ENCODE peak calls at places on chromosomes 4 and X, in ten cellular contexts. Z is Panc1, P is HCT116, Q is GM23338, W is SK-N-SH, G is breast epithelium, X is HL-60, S is stomach, E is sigmoid colon, A is GM12878. Y is an unnamed sample.

GRCh38 chr4:110787109-110787508 is 164.2 kb upstream of the PITX2 start:
- DNase-seq in Z (no peak), P (no peak), Q (no peak), W (no peak), G (no peak), X (no peak), S (no peak), E (no peak), A (no peak), Y (no peak)

GRCh38 chr4:84892950-84893349 is 73.5 kb downstream of the WDFY3 start:
- DNase-seq in Z (no peak), P (no peak), Q (peak; percentile 29), W (no peak), G (no peak), X (no peak), S (no peak), E (no peak), A (no peak), Y (no peak)

GRCh38 chr4:137370206-137370633 is 162.1 kb downstream of the PCDH18 start:
- DNase-seq in Z (no peak), P (no peak), Q (no peak), W (no peak), G (no peak), X (no peak), S (no peak), E (no peak), A (no peak), Y (no peak)

GRCh38 chr4:142405021-142405991 is 440.8 kb downstream of the INPP4B start:
- DNase-seq in Z (no peak), P (no peak), Q (peak; percentile 19), W (no peak), G (no peak), X (peak; percentile 85), S (peak; percentile 38), E (peak; percentile 72), A (peak; percentile 57), Y (no peak)

GRCh38 chr4:114386637-114387233 is 211.9 kb upstream of the UGT8 start:
- DNase-seq in Z (no peak), P (peak; percentile 38), Q (peak; percentile 46), W (peak; percentile 24), G (no peak), X (no peak), S (no peak), E (no peak), A (peak; percentile 5), Y (no peak)

GRCh38 chrX:2875136-2875481 is 46.4 kb downstream of the GYG2 start:
- DNase-seq in Z (no peak), P (no peak), Q (no peak), W (no peak), G (no peak), X (no peak), S (no peak), E (no peak), A (no peak), Y (no peak)

GRCh38 chr4:119136541-119136940 is 909 bp downstream of the MYOZ2 start:
- DNase-seq in Z (no peak), P (no peak), Q (peak; percentile 21), W (no peak), G (no peak), X (no peak), S (no peak), E (no peak), A (no peak), Y (no peak)

GRCh38 chr4:73103799-73104503 is 34.4 kb upstream of the COX18 start:
- DNase-seq in Z (no peak), P (no peak), Q (no peak), W (no peak), G (no peak), X (no peak), S (no peak), E (no peak), A (no peak), Y (no peak)

GRCh38 chr4:123869517-123870282 is 473.1 kb downstream of the SPRY1 start:
- DNase-seq in Z (no peak), P (no peak), Q (no peak), W (no peak), G (no peak), X (no peak), S (no peak), E (peak; percentile 69), A (no peak), Y (no peak)

GRCh38 chrX:105017641-105018040 is 202.9 kb downstream of the TEX13A start:
- DNase-seq in Z (no peak), P (no peak), Q (no peak), W (no peak), G (no peak), X (no peak), S (no peak), E (no peak), A (no peak), Y (no peak)

GRCh38 chrX:153307546-153308175 is 13.9 kb downstream of the PNMA6F start:
- DNase-seq in Z (no peak), P (no peak), Q (no peak), W (no peak), G (no peak), X (peak; percentile 22), S (no peak), E (no peak), A (no peak), Y (no peak)

GRCh38 chr4:188714488-188714887 is 575.2 kb downstream of the TRIML1 start:
- DNase-seq in Z (no peak), P (no peak), Q (no peak), W (no peak), G (no peak), X (no peak), S (no peak), E (no peak), A (no peak), Y (no peak)

GRCh38 chr4:21002976-21003375 is 302.7 kb downstream of the PACRGL start:
- DNase-seq in Z (no peak), P (no peak), Q (no peak), W (no peak), G (no peak), X (no peak), S (no peak), E (no peak), A (no peak), Y (no peak)

GRCh38 chrX:139862208-139862607 is 70.6 kb downstream of the ATP11C start:
- DNase-seq in Z (no peak), P (no peak), Q (no peak), W (no peak), G (no peak), X (no peak), S (no peak), E (no peak), A (no peak), Y (no peak)

DNA sequence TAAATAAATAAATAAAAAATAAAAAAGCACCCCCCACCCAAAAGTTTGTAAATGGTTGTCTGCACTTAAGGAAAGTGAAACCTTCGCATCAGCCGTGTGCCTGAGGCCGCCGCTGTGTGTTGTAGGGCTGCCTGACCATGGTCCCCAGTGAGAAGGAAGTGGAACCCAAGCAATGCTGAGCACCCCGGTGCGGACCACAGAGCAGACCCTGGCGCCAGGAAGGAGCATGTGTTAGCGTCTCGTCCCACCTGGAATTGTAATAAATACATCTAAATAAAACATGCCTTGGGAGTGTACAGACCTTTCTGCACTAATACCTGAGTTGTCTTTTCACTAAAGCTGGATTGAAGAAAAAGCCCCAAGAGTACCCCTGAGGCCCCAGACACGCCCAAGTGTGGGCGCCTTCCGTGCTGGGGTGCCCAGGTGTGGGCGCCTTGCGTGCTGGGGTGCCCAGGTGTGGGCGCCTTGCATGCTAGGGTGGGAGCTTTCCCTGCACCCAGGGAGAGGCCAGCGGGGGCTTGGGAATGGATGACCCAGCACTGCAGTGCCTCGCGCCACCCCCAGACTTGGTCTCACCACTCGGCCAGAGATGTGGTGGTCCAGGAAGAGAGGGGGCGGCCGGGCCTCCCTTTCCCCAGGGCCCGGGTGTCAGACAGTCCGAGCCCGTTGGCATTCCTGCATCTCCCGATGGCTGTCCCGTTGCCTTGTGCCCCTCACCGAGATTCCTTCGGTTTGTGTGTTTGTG is 33.7 kb downstream of the HTT-AS start:
- DNase-seq in Z (no peak), P (no peak), Q (no peak), W (no peak), G (no peak), X (no peak), S (no peak), E (no peak), A (no peak), Y (peak; percentile 82)
- TF ChIP-seq POLR2AphosphoS5 in Z (no peak), P (no peak), Q (no peak), W (no peak), G (no peak), X (no peak), S (no peak), E (no peak), A (no peak), Y (no peak)

GRCh38 chrX:50643525-50644137 is 170.4 kb downstream of the SHROOM4 start:
- DNase-seq in Z (no peak), P (no peak), Q (no peak), W (no peak), G (no peak), X (no peak), S (no peak), E (no peak), A (no peak), Y (no peak)
- H3K27me3 ChIP-seq in Z (no peaks in the 10 kb centered on the region), P (no peaks in the 10 kb centered on the region), Q (no peaks in the 10 kb centered on the region), W (no peaks in the 10 kb centered on the region), G (no peaks in the 10 kb centered on the region), X (no peaks in the 10 kb centered on the region), S (peaks cover 4% of the 10 kb centered on the region), E (no peaks in the 10 kb centered on the region), A (no peaks in the 10 kb centered on the region), Y (no peaks in the 10 kb centered on the region)

DNA sequence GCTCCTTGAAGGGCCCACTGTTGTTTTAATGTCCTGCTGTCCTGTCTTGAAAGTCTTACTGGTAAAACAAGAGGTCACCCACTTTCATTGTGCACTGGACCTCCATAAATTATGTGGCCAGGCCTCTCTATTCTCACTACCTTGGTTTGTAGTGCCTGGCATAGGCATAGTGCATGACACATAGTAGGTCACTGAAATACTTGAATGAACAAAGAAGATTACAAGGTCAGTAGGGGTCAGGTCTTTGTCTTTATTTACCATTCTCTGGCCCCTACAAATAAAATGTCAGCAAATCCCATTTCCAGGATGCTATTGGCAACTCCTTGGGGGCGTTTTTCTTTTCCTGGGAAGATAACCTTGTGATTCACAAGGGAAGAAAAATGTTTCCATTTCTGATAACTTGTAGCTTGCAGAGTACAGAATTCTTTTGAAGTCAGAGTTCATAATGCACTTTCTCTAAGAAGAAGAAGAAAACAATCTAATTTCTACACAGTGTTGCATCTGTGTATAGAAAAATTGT is 1.4 kb downstream of the PGM2 start:
- DNase-seq in Z (no peak), P (no peak), Q (no peak), W (no peak), G (no peak), X (no peak), S (no peak), E (no peak), A (no peak), Y (no peak)
- TF ChIP-seq POLR2AphosphoS5 in Z (no peak), P (no peak), Q (no peak), W (no peak), G (no peak), X (no peak), S (no peak), E (no peak), A (no peak), Y (no peak)

GRCh38 chrX:102129473-102129872 is 4.0 kb downstream of the TCEAL2 start:
- DNase-seq in Z (no peak), P (no peak), Q (peak; percentile 2), W (peak; percentile 41), G (no peak), X (no peak), S (no peak), E (no peak), A (no peak), Y (no peak)

DNA sequence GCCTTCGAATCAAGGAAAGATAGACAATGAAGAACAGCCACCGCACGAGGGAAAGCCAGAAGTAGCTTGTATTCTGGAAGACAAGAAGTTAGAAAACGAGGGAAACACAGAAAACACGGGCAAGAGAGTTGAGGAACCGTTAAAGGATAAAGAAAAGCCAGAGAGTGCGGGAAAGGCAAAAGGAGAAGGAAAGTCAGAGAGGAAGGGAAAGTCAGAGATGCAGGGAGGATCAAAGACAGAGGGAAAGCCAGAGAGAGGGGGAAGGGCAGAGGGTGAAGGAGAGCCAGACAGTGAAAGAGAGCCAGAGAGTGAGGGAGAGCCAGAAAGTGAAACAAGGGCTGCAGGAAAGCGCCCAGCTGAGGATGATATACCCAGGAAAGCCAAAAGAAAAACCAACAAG is 1.4 kb downstream of the TCEAL2 start:
- DNase-seq in Z (no peak), P (no peak), Q (peak; percentile 9), W (no peak), G (no peak), X (no peak), S (no peak), E (no peak), A (no peak), Y (no peak)
- H3K27me3 ChIP-seq in Z (peaks cover 7% of the 10 kb centered on the region), P (peaks cover 3% of the 10 kb centered on the region), Q (peaks cover 27% of the 10 kb centered on the region), W (peaks cover 15% of the 10 kb centered on the region), G (no peaks in the 10 kb centered on the region), X (peaks cover 8% of the 10 kb centered on the region), S (peaks cover 33% of the 10 kb centered on the region), E (no peaks in the 10 kb centered on the region), A (no peaks in the 10 kb centered on the region), Y (peaks cover 13% of the 10 kb centered on the region)

Y was measured in spleen.